ENCODE peak calls at places on chromosomes 13 and 19, in four cellular contexts. One of them, this sample, is unnamed.

GRCh38 chr13:66780814-66781213 is 449.3 kb downstream of the PCDH9 start:
- DNase-seq in activated CD4-positive, alpha-beta T cell treated with anti-CD3 and anti-CD28 coated beads for 1 hour: no peak
- DNase-seq in endothelial cell: no peak
- DNase-seq in mucosa of descending colon: no peak
- DNase-seq in this sample: no peak

GRCh38 chr13:85140192-85140591 is 659.0 kb downstream of the SLITRK6 start:
- DNase-seq in activated CD4-positive, alpha-beta T cell treated with anti-CD3 and anti-CD28 coated beads for 1 hour: no peak
- DNase-seq in endothelial cell: no peak
- DNase-seq in mucosa of descending colon: no peak
- DNase-seq in this sample: no peak

GRCh38 chr19:47587295-47587694 is 14.3 kb upstream of the ZNF541 start:
- DNase-seq in mucosa of descending colon: no peak
- DNase-seq in endothelial cell: no peak
- DNase-seq in activated CD4-positive, alpha-beta T cell treated with anti-CD3 and anti-CD28 coated beads for 1 hour: no peak
- DNase-seq in this sample: no peak

GRCh38 chr13:24187185-24187584 is 26.7 kb downstream of the SPATA13 start:
- DNase-seq in mucosa of descending colon: no peak
- DNase-seq in activated CD4-positive, alpha-beta T cell treated with anti-CD3 and anti-CD28 coated beads for 1 hour: no peak
- DNase-seq in endothelial cell: no peak
- DNase-seq in this sample: no peak

GRCh38 chr13:21033224-21033855 is 28.0 kb downstream of the LATS2 start:
- DNase-seq in endothelial cell: no peak
- DNase-seq in activated CD4-positive, alpha-beta T cell treated with anti-CD3 and anti-CD28 coated beads for 1 hour: no peak
- DNase-seq in mucosa of descending colon: no peak
- DNase-seq in this sample: no peak

GRCh38 chr13:75736132-75736531 is 100.0 kb downstream of the LMO7 start:
- DNase-seq in endothelial cell: no peak
- DNase-seq in activated CD4-positive, alpha-beta T cell treated with anti-CD3 and anti-CD28 coated beads for 1 hour: no peak
- DNase-seq in mucosa of descending colon: no peak
- DNase-seq in this sample: no peak

GRCh38 chr19:49151339-49152217 is 3.6 kb downstream of the HRC start:
- DNase-seq in endothelial cell: peak
- DNase-seq in activated CD4-positive, alpha-beta T cell treated with anti-CD3 and anti-CD28 coated beads for 1 hour: no peak
- DNase-seq in mucosa of descending colon: peak
- DNase-seq in this sample: peak

GRCh38 chr13:46893221-46893620 is 3.6 kb downstream of the HTR2A start:
- DNase-seq in endothelial cell: no peak
- DNase-seq in activated CD4-positive, alpha-beta T cell treated with anti-CD3 and anti-CD28 coated beads for 1 hour: no peak
- DNase-seq in mucosa of descending colon: no peak
- DNase-seq in this sample: no peak

GRCh38 chr19:46303702-46304397 is 7.0 kb downstream of the HIF3A start:
- DNase-seq in activated CD4-positive, alpha-beta T cell treated with anti-CD3 and anti-CD28 coated beads for 1 hour: no peak
- DNase-seq in mucosa of descending colon: peak
- DNase-seq in endothelial cell: peak
- DNase-seq in this sample: peak

GRCh38 chr13:46369506-46370268 is 17.4 kb downstream of the RUBCNL start:
- DNase-seq in mucosa of descending colon: no peak
- DNase-seq in endothelial cell: no peak
- DNase-seq in activated CD4-positive, alpha-beta T cell treated with anti-CD3 and anti-CD28 coated beads for 1 hour: no peak
- DNase-seq in this sample: no peak

GRCh38 chr13:92734068-92734467 is 492.5 kb upstream of the GPC6 start:
- DNase-seq in endothelial cell: no peak
- DNase-seq in mucosa of descending colon: no peak
- DNase-seq in activated CD4-positive, alpha-beta T cell treated with anti-CD3 and anti-CD28 coated beads for 1 hour: no peak
- DNase-seq in this sample: no peak

GRCh38 chr19:3606690-3607289 is at the start of gene TBXA2R:
- DNase-seq in activated CD4-positive, alpha-beta T cell treated with anti-CD3 and anti-CD28 coated beads for 1 hour: no peak
- DNase-seq in endothelial cell: peak
- DNase-seq in mucosa of descending colon: peak
- DNase-seq in this sample: peak

GRCh38 chr13:79485014-79485441 is 4.1 kb downstream of the NDFIP2 start:
- DNase-seq in activated CD4-positive, alpha-beta T cell treated with anti-CD3 and anti-CD28 coated beads for 1 hour: no peak
- DNase-seq in endothelial cell: no peak
- DNase-seq in mucosa of descending colon: peak
- DNase-seq in this sample: no peak

GRCh38 chr19:16190736-16191135 is 5.5 kb downstream of the FAM32A start:
- DNase-seq in mucosa of descending colon: no peak
- DNase-seq in activated CD4-positive, alpha-beta T cell treated with anti-CD3 and anti-CD28 coated beads for 1 hour: no peak
- DNase-seq in endothelial cell: no peak
- DNase-seq in this sample: no peak

GRCh38 chr13:41764558-41764957 is 196.4 kb downstream of the VWA8 start:
- DNase-seq in mucosa of descending colon: no peak
- DNase-seq in activated CD4-positive, alpha-beta T cell treated with anti-CD3 and anti-CD28 coated beads for 1 hour: no peak
- DNase-seq in endothelial cell: no peak
- DNase-seq in this sample: no peak

GRCh38 chr13:44373247-44373600 is 400 bp upstream of the SERP2 start:
- DNase-seq in mucosa of descending colon: no peak
- DNase-seq in endothelial cell: peak
- DNase-seq in activated CD4-positive, alpha-beta T cell treated with anti-CD3 and anti-CD28 coated beads for 1 hour: no peak
- DNase-seq in this sample: no peak

GRCh38 chr13:110471833-110472162 is 89.7 kb downstream of the RAB20 start:
- DNase-seq in activated CD4-positive, alpha-beta T cell treated with anti-CD3 and anti-CD28 coated beads for 1 hour: no peak
- DNase-seq in mucosa of descending colon: peak
- DNase-seq in endothelial cell: no peak
- DNase-seq in this sample: peak

GRCh38 chr19:46958542-46958941 is 61.1 kb upstream of the NPAS1 start:
- DNase-seq in activated CD4-positive, alpha-beta T cell treated with anti-CD3 and anti-CD28 coated beads for 1 hour: no peak
- DNase-seq in endothelial cell: no peak
- DNase-seq in mucosa of descending colon: no peak
- DNase-seq in this sample: no peak

GRCh38 chr19:29113838-29114237 is 99.1 kb downstream of the UQCRFS1 start:
- DNase-seq in mucosa of descending colon: no peak
- DNase-seq in endothelial cell: no peak
- DNase-seq in activated CD4-positive, alpha-beta T cell treated with anti-CD3 and anti-CD28 coated beads for 1 hour: no peak
- DNase-seq in this sample: no peak

GRCh38 chr13:70960841-70961443 is 852.7 kb upstream of the KLHL1 start:
- DNase-seq in mucosa of descending colon: peak
- DNase-seq in activated CD4-positive, alpha-beta T cell treated with anti-CD3 and anti-CD28 coated beads for 1 hour: no peak
- DNase-seq in endothelial cell: peak
- DNase-seq in this sample: no peak

GRCh38 chr13:41588899-41589298 is 131.5 kb downstream of the RGCC start:
- DNase-seq in activated CD4-positive, alpha-beta T cell treated with anti-CD3 and anti-CD28 coated beads for 1 hour: no peak
- DNase-seq in mucosa of descending colon: no peak
- DNase-seq in endothelial cell: no peak
- DNase-seq in this sample: peak

This sample was measured in NCI-H146.